ENCODE peak calls at places on chromosome 12, in five cellular contexts. K is GM12864, Z is retinal pigment epithelial cell, U is heart left ventricle, M is left ventricle myocardium inferior. O is an unnamed sample.

GRCh38 chr12:79983969-79984629 is 49.2 kb upstream of the PPP1R12A start:
- DNase-seq in K (no peak), Z (no peak), U (no peak), M (no peak), O (peak)

GRCh38 chr12:53145383-53145782 is 35.1 kb upstream of the ZNF740 start:
- DNase-seq in K (no peak), Z (no peak), U (no peak), M (no peak), O (no peak)

GRCh38 chr12:96398422-96399080 is 1.7 kb downstream of the CDK17 start:
- DNase-seq in K (no peak), Z (no peak), U (no peak), M (no peak), O (no peak)

GRCh38 chr12:94616217-94616729 is 34.1 kb downstream of the TMCC3 start:
- DNase-seq in K (no peak), Z (no peak), U (no peak), M (no peak), O (no peak)

GRCh38 chr12:116138380-116138779 is 139.1 kb downstream of the MED13L start:
- DNase-seq in K (no peak), Z (no peak), U (no peak), M (no peak), O (no peak)

GRCh38 chr12:105329926-105330282 is 587 bp upstream of the C12orf75 start:
- DNase-seq in K (no peak), Z (no peak), U (no peak), M (no peak), O (peak)

GRCh38 chr12:6363330-6364036 is 11.9 kb downstream of the SCNN1A start:
- DNase-seq in K (no peak), Z (no peak), U (peak), M (peak), O (no peak)

GRCh38 chr12:2959194-2959507 is at the start of gene TEAD4:
- DNase-seq in K (no peak), Z (peak), U (peak), M (peak), O (peak)

GRCh38 chr12:132620113-132620892 is 1.7 kb downstream of the P2RX2 start:
- DNase-seq in K (no peak), Z (no peak), U (no peak), M (no peak), O (no peak)

GRCh38 chr12:44296624-44297197 is 460.8 kb downstream of the TMEM117 start:
- DNase-seq in K (no peak), Z (no peak), U (no peak), M (no peak), O (no peak)

GRCh38 chr12:127675936-127676335 is 591.0 kb upstream of the TMEM132C start:
- DNase-seq in K (no peak), Z (no peak), U (no peak), M (no peak), O (no peak)

GRCh38 chr12:24852420-24852819 is 96.5 kb downstream of the BCAT1 start:
- DNase-seq in K (no peak), Z (no peak), U (no peak), M (no peak), O (no peak)
- TF ChIP-seq CTCF in K (peak), Z (peak), U (peak), M (peak), O (peak)

GRCh38 chr12:82517027-82517426 is 158.7 kb downstream of the METTL25 start:
- DNase-seq in K (no peak), Z (no peak), U (no peak), M (no peak), O (no peak)
- TF ChIP-seq CTCF in K (peak), Z (peak), U (no peak), M (no peak), O (peak)

DNA sequence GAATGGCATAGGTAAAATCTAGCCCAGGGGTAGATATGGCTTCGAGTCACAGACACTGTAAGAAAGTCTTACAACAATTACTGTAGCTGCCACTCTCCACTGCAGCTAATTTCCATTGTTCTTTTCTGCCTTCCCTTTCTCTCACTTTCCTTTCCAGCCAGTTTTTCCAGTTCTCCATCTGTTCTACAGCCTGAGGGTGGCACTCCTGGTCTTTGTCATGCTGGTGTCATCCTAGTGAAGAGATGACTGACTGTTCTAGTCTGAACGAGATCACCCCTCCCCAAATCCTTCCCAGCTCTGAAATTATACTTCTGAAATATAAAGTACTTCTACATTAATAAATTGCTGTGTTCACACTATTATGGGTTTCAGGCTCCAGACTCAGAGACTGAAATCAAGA is 74.2 kb upstream of the CSRP2 start:
- DNase-seq in K (no peak), Z (no peak), U (no peak), M (no peak), O (no peak)
- TF ChIP-seq CTCF in K (no peak), Z (no peak), U (no peak), M (no peak), O (no peak)

DNA sequence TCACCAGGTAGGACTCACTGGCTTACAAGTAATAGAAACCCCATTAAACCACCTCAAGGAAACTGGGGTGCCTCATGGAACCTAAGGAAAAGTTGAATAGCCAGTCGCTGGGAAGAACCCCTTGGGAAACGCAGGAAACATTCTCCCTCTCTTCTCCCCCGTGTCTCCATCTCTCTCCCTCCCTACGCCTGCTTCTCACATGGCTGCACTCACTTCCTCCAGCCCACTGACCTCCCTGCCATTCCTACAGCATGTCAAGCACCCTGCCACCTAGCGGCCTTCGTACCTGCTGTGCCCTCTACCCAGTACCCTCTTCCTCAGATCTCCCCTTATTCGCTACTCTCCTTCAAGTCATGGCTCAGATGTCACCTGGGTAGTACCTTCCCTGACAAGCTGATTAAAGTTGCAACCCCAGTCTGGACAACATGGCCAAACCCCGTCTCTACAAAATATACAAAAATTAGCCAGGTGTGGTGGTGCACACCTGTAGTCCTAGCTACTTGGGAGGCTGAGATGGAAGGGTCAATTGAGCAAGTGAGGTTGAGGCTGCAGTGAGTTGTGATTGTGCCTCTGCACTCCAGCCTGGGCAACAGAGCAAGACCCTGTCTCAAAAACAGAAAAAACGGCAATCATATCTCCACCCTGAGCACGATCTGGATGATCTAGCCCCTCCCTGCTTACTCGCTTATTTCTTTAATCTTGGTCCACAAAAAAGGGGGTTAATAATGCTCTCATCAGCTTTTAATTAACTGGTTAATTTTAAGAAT is 6.4 kb upstream of the DTX1 start:
- DNase-seq in K (no peak), Z (no peak), U (no peak), M (no peak), O (no peak)
- TF ChIP-seq CTCF in K (peak), Z (peak), U (no peak), M (peak), O (peak)

DNA sequence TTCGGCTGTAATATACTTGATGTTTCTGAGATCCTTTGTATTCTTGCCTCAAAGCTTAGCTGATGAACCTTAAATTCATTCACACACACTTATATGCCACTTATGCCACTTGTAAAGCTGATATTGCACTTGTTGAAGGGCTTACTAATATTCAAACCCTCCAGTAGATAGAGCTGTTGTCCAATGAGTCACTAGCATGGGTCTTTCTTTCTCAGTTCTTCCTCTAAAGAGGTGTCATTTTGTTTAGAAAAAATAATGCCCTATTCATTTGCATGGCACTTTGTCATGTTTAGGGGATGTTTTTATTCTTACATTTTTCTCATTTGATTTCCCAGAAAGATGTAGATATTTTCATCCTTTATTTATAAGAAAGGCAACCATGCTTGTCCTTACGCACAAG is 56.4 kb downstream of the MON2 start:
- DNase-seq in K (no peak), Z (no peak), U (no peak), M (no peak), O (peak)
- TF ChIP-seq CTCF in K (no peak), Z (peak), U (no peak), M (peak), O (no peak)

GRCh38 chr12:22333751-22334695 is 484 bp downstream of the ST8SIA1 start:
- DNase-seq in K (no peak), Z (no peak), U (no peak), M (no peak), O (no peak)
- TF ChIP-seq CTCF in K (no peak), Z (no peak), U (no peak), M (no peak), O (no peak)

DNA sequence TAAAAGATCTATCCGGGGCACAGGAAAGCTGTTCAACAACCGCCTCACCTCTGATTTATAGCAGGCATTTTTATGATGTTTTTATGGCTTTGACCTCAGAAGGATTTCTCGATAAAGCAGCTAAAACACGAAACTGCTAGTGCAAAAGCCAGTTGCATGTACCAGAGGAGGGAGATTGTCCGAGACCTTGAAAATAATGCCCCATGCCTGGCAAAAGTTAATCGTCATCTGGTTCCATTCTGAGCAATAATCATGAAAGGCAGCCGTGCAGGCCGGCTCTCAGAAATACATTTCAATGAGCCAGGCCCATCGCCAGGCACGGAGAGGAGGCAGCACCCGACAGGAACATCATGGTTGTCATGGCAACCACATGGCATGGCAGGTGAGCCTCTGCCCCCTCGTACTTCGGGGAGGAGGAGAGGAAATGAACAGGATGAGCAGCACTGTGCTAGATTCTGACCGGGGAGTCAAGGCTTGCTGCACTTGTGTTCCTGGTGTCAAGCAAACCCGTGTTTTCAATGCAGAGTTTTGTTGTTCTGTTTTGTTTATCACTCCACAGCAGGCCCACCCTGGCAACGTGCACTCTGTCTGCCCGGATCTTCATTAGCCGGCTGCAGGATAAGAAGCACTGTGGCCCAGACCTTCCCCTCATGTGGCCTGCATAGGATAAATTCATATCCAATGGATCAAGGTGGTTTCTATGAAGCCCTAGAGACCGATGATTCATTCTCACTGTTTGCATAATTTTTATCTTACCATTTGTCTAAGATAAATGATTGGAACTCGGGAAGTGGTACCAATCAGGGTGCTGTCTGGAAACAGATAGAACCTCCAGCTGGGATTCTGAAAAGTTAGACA is 160.2 kb downstream of the RIMBP2 start:
- DNase-seq in K (no peak), Z (no peak), U (no peak), M (no peak), O (no peak)
- TF ChIP-seq CTCF in K (no peak), Z (no peak), U (no peak), M (no peak), O (no peak)

GRCh38 chr12:34347367-34347766 is 325.1 kb downstream of the ALG10 start:
- DNase-seq in K (no peak), Z (no peak), U (no peak), M (no peak), O (no peak)
- TF ChIP-seq CTCF in K (no peak), Z (no peak), U (no peak), M (no peak), O (no peak)

GRCh38 chr12:32027684-32028355 is 68.6 kb downstream of the RESF1 start:
- DNase-seq in K (peak), Z (no peak), U (no peak), M (no peak), O (no peak)
- TF ChIP-seq CTCF in K (no peak), Z (no peak), U (no peak), M (no peak), O (no peak)